ENCODE peak calls at places on chromosomes 1 and 21, in eight cellular contexts. L, D, I, S, W, N, F and R are unnamed samples.

GRCh38 chr21:45409466-45410150 is 4.6 kb downstream of the COL18A1 start:
- DNase-seq in S (peak), N (peak), F (no peak), W (no peak), D (peak), L (peak), I (no peak), R (peak)

GRCh38 chr1:67018574-67018973 is 35.4 kb downstream of the SLC35D1 start:
- DNase-seq in D (no peak), I (no peak), W (no peak), L (no peak), S (no peak), F (no peak), N (no peak), R (no peak)

GRCh38 chr1:96840396-96840795 is 118.8 kb downstream of the PTBP2 start:
- DNase-seq in N (no peak), I (no peak), W (no peak), S (no peak), L (no peak), D (no peak), F (no peak), R (no peak)

GRCh38 chr1:115329965-115330364 is 8.1 kb downstream of the NGF start:
- DNase-seq in L (no peak), F (no peak), N (no peak), I (no peak), W (no peak), D (no peak), S (peak), R (no peak)

GRCh38 chr1:111392460-111392945 is 35.0 kb downstream of the OVGP1 start:
- DNase-seq in W (no peak), N (no peak), S (no peak), F (no peak), D (no peak), I (no peak), L (no peak), R (no peak)

GRCh38 chr1:221392453-221392852 is 349.4 kb downstream of the DUSP10 start:
- DNase-seq in F (peak), D (peak), W (peak), I (no peak), N (no peak), L (no peak), S (no peak), R (peak)

GRCh38 chr1:180213401-180214177 is 16.5 kb upstream of the LHX4 start:
- DNase-seq in N (peak), D (no peak), I (no peak), S (no peak), W (peak), F (no peak), L (no peak), R (no peak)

GRCh38 chr1:56532359-56532696 is 47.0 kb downstream of the PLPP3 start:
- DNase-seq in I (no peak), D (no peak), F (no peak), S (no peak), W (no peak), L (no peak), N (no peak), R (no peak)

GRCh38 chr1:92563457-92564216 is 76.9 kb upstream of the GFI1 start:
- DNase-seq in S (no peak), N (no peak), F (no peak), I (no peak), L (no peak), D (no peak), W (no peak), R (no peak)

GRCh38 chr1:232933026-232933425 is 17.4 kb upstream of the NTPCR start:
- DNase-seq in D (no peak), I (no peak), W (no peak), F (no peak), S (no peak), L (no peak), N (no peak), R (no peak)

GRCh38 chr1:7366286-7366954 is 404.7 kb upstream of the VAMP3 start:
- DNase-seq in F (no peak), I (no peak), S (no peak), N (no peak), L (no peak), D (no peak), W (no peak), R (no peak)

GRCh38 chr1:234219711-234220110 is 153.5 kb upstream of the COA6 start:
- DNase-seq in N (no peak), W (no peak), L (no peak), D (no peak), I (no peak), S (no peak), F (no peak), R (no peak)

GRCh38 chr21:45502006-45502345 is 40.3 kb downstream of the SLC19A1 start:
- DNase-seq in L (peak), F (no peak), I (no peak), D (no peak), N (peak), W (peak), S (peak), R (no peak)

GRCh38 chr1:145927073-145927886 is at the start of gene RBM8A:
- DNase-seq in D (peak), W (peak), S (peak), I (peak), F (peak), L (peak), N (peak), R (peak)

GRCh38 chr1:153309441-153309840 is 3.3 kb downstream of the PGLYRP3 start:
- DNase-seq in D (no peak), N (no peak), L (no peak), S (no peak), W (no peak), F (no peak), I (no peak), R (no peak)

GRCh38 chr1:235995511-235995910 is 69.4 kb downstream of the NID1 start:
- DNase-seq in F (no peak), I (no peak), D (no peak), N (no peak), W (no peak), L (no peak), S (no peak), R (no peak)

GRCh38 chr21:22892757-22893156 is 1894.5 kb downstream of the NCAM2 start:
- DNase-seq in F (no peak), L (no peak), S (no peak), D (no peak), I (no peak), N (no peak), W (no peak), R (no peak)

GRCh38 chr1:240712014-240712731 is 100.2 kb upstream of the GREM2 start:
- DNase-seq in I (no peak), F (no peak), D (no peak), L (no peak), S (no peak), N (no peak), W (no peak), R (no peak)

GRCh38 chr1:234881893-234882771 is 246.5 kb downstream of the TOMM20 start:
- DNase-seq in L (no peak), F (no peak), N (no peak), I (no peak), D (no peak), S (no peak), W (no peak), R (no peak)

GRCh38 chr1:244836135-244836521 is 670 bp downstream of the COX20 start:
- DNase-seq in D (no peak), W (no peak), I (no peak), L (peak), N (no peak), S (peak), F (no peak), R (no peak)

GRCh38 chr1:51560034-51560433 is 41.0 kb upstream of the EPS15 start:
- DNase-seq in I (no peak), N (no peak), D (no peak), F (no peak), S (no peak), L (no peak), W (no peak), R (no peak)

GRCh38 chr1:44361478-44361877 is 6.4 kb upstream of the ERI3 start:
- DNase-seq in I (no peak), L (no peak), W (no peak), F (no peak), S (no peak), N (no peak), D (no peak), R (no peak)

GRCh38 chr21:17925000-17925610 is 105.9 kb upstream of the C21orf91 start:
- DNase-seq in F (peak), N (no peak), W (no peak), I (peak), L (peak), S (peak), D (peak), R (peak)

GRCh38 chr21:31909153-31909771 is 36.4 kb downstream of the HUNK start:
- DNase-seq in W (no peak), D (no peak), I (no peak), L (no peak), S (no peak), F (no peak), N (no peak), R (no peak)
- TF ChIP-seq CTCF in W (no peak), D (no peak), I (no peak), L (no peak), S (no peak), F (no peak), N (no peak), R (no peak)

DNA sequence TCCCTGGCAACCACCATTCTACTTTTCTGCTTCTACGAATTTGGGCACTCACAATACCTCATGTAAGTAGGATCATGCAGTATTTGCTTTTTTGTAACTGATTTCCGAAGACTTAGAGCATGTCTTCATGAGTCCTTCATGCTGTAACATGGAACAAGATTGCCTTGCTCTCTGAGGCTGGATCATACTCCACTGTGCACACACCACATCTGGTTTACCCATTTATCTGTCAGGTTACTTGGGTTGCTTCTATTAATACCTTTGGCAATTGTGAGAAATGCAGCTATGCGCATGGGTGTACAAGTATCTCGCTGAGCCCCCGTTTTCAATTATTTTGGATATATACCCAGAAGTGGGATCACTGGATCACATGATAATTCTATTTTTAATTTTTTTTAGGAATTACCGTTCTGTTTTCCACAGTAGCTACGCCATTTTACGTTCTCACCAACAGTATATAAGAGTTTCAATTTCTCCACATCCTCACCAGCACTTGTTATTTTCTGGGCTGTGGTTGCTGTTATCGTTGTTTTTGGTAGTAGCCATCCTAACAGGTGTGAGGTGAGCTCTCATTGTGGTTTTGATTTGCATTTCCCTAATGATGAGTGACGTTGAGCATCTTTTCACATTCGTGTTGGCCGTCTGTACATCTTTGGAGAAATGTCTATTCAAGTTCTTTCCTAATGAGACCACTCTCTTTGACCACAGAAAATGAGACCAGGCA is 10.7 kb upstream of the SLC2A5 start:
- DNase-seq in F (no peak), D (no peak), N (no peak), W (no peak), L (no peak), I (no peak), S (no peak), R (no peak)
- TF ChIP-seq POLR2A in F (no peak), D (no peak), N (no peak), W (no peak), L (no peak), I (no peak), S (no peak), R (no peak)

GRCh38 chr1:174769961-174770549 is 229.7 kb upstream of the CACYBP start:
- DNase-seq in L (peak), N (no peak), D (no peak), W (no peak), F (no peak), I (no peak), S (no peak), R (no peak)

GRCh38 chr1:174777262-174777661 is 222.5 kb upstream of the CACYBP start:
- DNase-seq in D (no peak), W (no peak), L (no peak), F (no peak), S (no peak), I (no peak), N (no peak), R (no peak)

GRCh38 chr1:174775621-174776020 is 224.1 kb upstream of the CACYBP start:
- DNase-seq in L (no peak), S (no peak), F (no peak), W (no peak), N (no peak), D (no peak), I (no peak), R (no peak)
- H3K4me3 ChIP-seq in L (no peak), S (no peak), F (no peak), W (no peak), N (no peak), D (no peak), I (no peak), R (no peak)

GRCh38 chr1:248926401-248927182 is 20.6 kb downstream of the PGBD2 start:
- DNase-seq in F (no peak), W (no peak), L (no peak), D (no peak), I (no peak), S (no peak), N (no peak), R (no peak)

GRCh38 chr1:248923932-248924331 is 17.9 kb downstream of the PGBD2 start:
- DNase-seq in D (no peak), W (no peak), I (no peak), L (no peak), S (no peak), F (no peak), N (no peak), R (no peak)

DNA sequence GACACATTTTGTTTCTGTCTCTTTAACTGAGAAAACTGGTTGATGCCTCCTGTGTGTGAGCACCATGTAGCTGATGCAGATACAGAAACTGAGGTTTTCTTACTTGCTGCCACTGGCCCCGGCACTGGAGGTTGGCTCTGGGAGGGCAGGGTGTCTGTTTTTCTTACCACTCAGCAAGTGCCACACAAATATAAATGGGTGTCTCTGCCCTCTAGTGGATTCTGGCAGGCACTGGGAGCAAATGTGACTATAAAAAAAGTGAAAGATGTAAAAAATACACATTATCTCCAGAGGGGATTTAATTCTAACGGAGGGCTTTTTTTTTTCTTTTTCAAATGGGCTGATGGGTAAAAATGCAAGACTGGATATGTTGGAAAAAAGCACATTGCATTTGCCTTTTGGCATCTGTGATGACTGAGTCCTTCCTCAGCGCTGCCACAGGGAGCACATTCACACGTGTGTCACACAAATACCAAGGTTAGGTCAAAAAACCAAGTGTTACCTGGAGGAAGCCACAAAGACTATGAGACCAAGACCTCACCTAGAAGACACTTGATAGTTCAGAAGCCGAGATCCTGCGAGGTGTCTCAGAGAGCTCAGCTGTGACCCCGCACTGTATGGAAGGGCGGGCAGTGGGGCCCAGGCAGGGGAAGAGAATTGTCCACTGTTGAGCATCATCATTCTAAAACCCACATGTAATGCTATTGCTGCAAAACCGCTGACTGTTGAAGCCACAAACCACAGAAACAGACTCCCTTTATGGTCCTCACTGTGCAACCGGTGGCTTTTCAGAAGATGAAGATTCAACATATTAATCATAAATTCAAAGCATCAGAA is 18.9 kb downstream of the PGBD2 start:
- DNase-seq in N (peak), L (peak), I (peak), F (no peak), D (peak), S (no peak), W (no peak), R (peak)
- TF ChIP-seq CTCF in N (peak), L (peak), I (no peak), F (no peak), D (peak), S (no peak), W (peak), R (peak)

GRCh38 chr1:159854101-159854692 is 8.3 kb downstream of the VSIG8 start:
- DNase-seq in L (peak), W (peak), D (peak), S (peak), I (peak), N (peak), F (peak), R (peak)
- TF ChIP-seq POLR2A in L (no peak), W (no peak), D (no peak), S (no peak), I (no peak), N (no peak), F (no peak), R (no peak)

GRCh38 chr1:224502459-224503160 is 68.0 kb upstream of the WDR26 start:
- DNase-seq in L (no peak), F (no peak), I (peak), S (no peak), W (no peak), D (peak), N (no peak), R (peak)
- H3K4me3 ChIP-seq in L (no peak), F (no peak), I (no peak), S (no peak), W (peak), D (no peak), N (no peak), R (no peak)

GRCh38 chr1:3856923-3857790 is at the start of the genes CEP104 and DFFB:
- DNase-seq in W (peak), S (peak), D (peak), I (peak), N (peak), F (peak), L (peak), R (peak)
- TF ChIP-seq CTCF in W (no peak), S (no peak), D (peak), I (no peak), N (peak), F (no peak), L (no peak), R (no peak)